ENCODE peak calls at places on chromosomes 1 and 21, in eight cellular contexts. Y is activated naive CD8-positive, alpha-beta T cell treated with anti-CD3 and anti-CD28 coated beads for 36 hours; B is activated T-cell treated with anti-CD3 and anti-CD28 coated beads for 1 hour; E is naive thymus-derived CD8-positive, alpha-beta T cell; Z is ureter; J is frontal cortex; I is OCI-M1; H is ecto neural progenitor cell. Q is an unnamed sample.
A peak's percentile ranks its signal among the peaks of the same experiment; 100 is the strongest.

GRCh38 chr1:11784256-11784992 is 21.3 kb downstream of the MTHFR start:
- DNase-seq in I (no peak), Z (no peak), H (no peak), J (no peak), Y (no peak), B (no peak), E (no peak), Q (no peak)

GRCh38 chr1:119139857-119140176 is 636 bp downstream of the WARS2 start:
- DNase-seq in Y (no peak), Z (no peak), H (no peak), E (no peak), J (no peak), I (no peak), B (no peak), Q (no peak)

GRCh38 chr1:73782901-73783300 is 415.1 kb downstream of the LRRIQ3 start:
- DNase-seq in J (no peak), Y (no peak), Z (no peak), H (no peak), I (no peak), B (no peak), E (no peak), Q (no peak)

GRCh38 chr21:44058981-44059380 is 46.9 kb downstream of the TRAPPC10 start:
- DNase-seq in E (no peak), J (no peak), H (no peak), Y (no peak), Z (no peak), I (no peak), B (no peak), Q (no peak)

GRCh38 chr1:40802078-40803075 is 18.8 kb downstream of the KCNQ4 start:
- DNase-seq in J (peak; percentile 93), Z (peak; percentile 86), H (peak; percentile 94), I (peak; percentile 94), Y (peak; percentile 87), E (peak; percentile 81), B (peak; percentile 82), Q (peak; percentile 84)

GRCh38 chr1:2290171-2290578 is 62.1 kb downstream of the SKI start:
- DNase-seq in Y (no peak), B (no peak), H (no peak), E (no peak), Z (no peak), I (peak; percentile 66), J (no peak), Q (no peak)

GRCh38 chr1:64092851-64093371 is 110.5 kb upstream of the UBE2U start:
- DNase-seq in J (no peak), E (no peak), Y (no peak), I (no peak), Z (no peak), B (no peak), H (peak; percentile 35), Q (no peak)

GRCh38 chr1:97209381-97209780 is 487.8 kb downstream of the PTBP2 start:
- DNase-seq in Z (no peak), H (no peak), Y (no peak), I (no peak), E (no peak), J (no peak), B (no peak), Q (no peak)

GRCh38 chr21:39452207-39452964 is 616 bp downstream of the SH3BGR start:
- DNase-seq in I (peak; percentile 73), Y (no peak), H (no peak), J (no peak), Z (no peak), B (no peak), E (no peak), Q (no peak)

GRCh38 chr21:24205317-24205716 is 1402.0 kb downstream of the MRPL39 start:
- DNase-seq in Y (no peak), H (no peak), B (no peak), J (no peak), I (no peak), Z (no peak), E (no peak), Q (no peak)

GRCh38 chr21:37041706-37042271 is 31.1 kb downstream of the PIGP start:
- DNase-seq in J (no peak), I (no peak), E (no peak), Z (no peak), B (no peak), H (no peak), Y (no peak), Q (no peak)

GRCh38 chr21:27817061-27817460 is 850.2 kb upstream of the ADAMTS5 start:
- DNase-seq in Y (no peak), B (no peak), H (no peak), I (peak; percentile 19), J (no peak), E (no peak), Z (no peak), Q (no peak)

GRCh38 chr21:39705849-39706248 is 39.1 kb upstream of the IGSF5 start:
- DNase-seq in I (no peak), B (no peak), H (no peak), E (no peak), Z (peak; percentile 8), J (no peak), Y (no peak), Q (no peak)

GRCh38 chr1:204225841-204226745 is 12.3 kb upstream of the GOLT1A start:
- DNase-seq in I (peak; percentile 69), Z (peak; percentile 76), E (no peak), H (no peak), Y (no peak), B (no peak), J (no peak), Q (no peak)

GRCh38 chr1:37763791-37764741 is 854 bp downstream of the EPHA10 start:
- DNase-seq in H (peak; percentile 89), B (no peak), I (peak; percentile 62), Z (no peak), E (peak; percentile 31), Y (peak; percentile 63), J (no peak), Q (no peak)

GRCh38 chr21:37297364-37297763 is 30.2 kb upstream of the VPS26C start:
- DNase-seq in Y (no peak), E (no peak), H (no peak), B (no peak), J (no peak), Z (no peak), I (no peak), Q (no peak)

GRCh38 chr1:192516776-192517297 is 58.7 kb upstream of the RGS1 start:
- DNase-seq in J (no peak), E (peak; percentile 49), H (no peak), Z (no peak), B (peak; percentile 16), Y (peak; percentile 58), I (peak; percentile 95), Q (peak; percentile 89)

GRCh38 chr1:168297019-168297418 is 16.3 kb downstream of the TBX19 start:
- DNase-seq in Y (no peak), E (no peak), J (no peak), I (no peak), H (no peak), B (no peak), Z (no peak), Q (no peak)

GRCh38 chr1:183025782-183026774 is 2.9 kb downstream of the LAMC1 start:
- DNase-seq in E (no peak), J (no peak), B (no peak), H (no peak), Z (no peak), I (no peak), Y (no peak), Q (no peak)

GRCh38 chr1:168266644-168267186 is 14.0 kb upstream of the TBX19 start:
- DNase-seq in H (no peak), B (no peak), E (no peak), Y (no peak), J (no peak), I (no peak), Z (no peak), Q (no peak)